ENCODE peak calls at places on chromosome 15, in six cellular contexts. C is heart left ventricle; N is naive thymus-derived CD4-positive, alpha-beta T cell; Z is brain microvascular endothelial cell; W is PC-3; I is PC-9. L is an unnamed sample.

GRCh38 chr15:34815836-34816235 is 20.5 kb upstream of the ACTC1 start:
- DNase-seq in C (no peak), N (no peak), Z (no peak), W (no peak), I (no peak), L (no peak)

GRCh38 chr15:69132935-69133861 is 27.2 kb upstream of the GLCE start:
- DNase-seq in C (no peak), N (no peak), Z (no peak), W (peak; percentile 51), I (peak; percentile 52), L (no peak)

GRCh38 chr15:68704496-68705021 is 116.1 kb downstream of the ANP32A start:
- DNase-seq in C (no peak), N (no peak), Z (no peak), W (no peak), I (peak; percentile 24), L (no peak)

GRCh38 chr15:68412218-68412617 is 19.7 kb downstream of the ITGA11 start:
- DNase-seq in C (no peak), N (no peak), Z (no peak), W (no peak), I (no peak), L (peak; percentile 22)

GRCh38 chr15:82021992-82022391 is 23.8 kb downstream of the MEX3B start:
- DNase-seq in C (no peak), N (no peak), Z (peak; percentile 21), W (no peak), I (no peak), L (no peak)

GRCh38 chr15:92452143-92452542 is 58.5 kb downstream of the ST8SIA2 start:
- DNase-seq in C (no peak), N (no peak), Z (no peak), W (no peak), I (no peak), L (no peak)

GRCh38 chr15:67146214-67146613 is 80.8 kb downstream of the SMAD3 start:
- DNase-seq in C (no peak), N (no peak), Z (peak; percentile 83), W (peak; percentile 61), I (no peak), L (peak; percentile 51)

GRCh38 chr15:39320355-39320754 is 260.5 kb upstream of the THBS1 start:
- DNase-seq in C (no peak), N (no peak), Z (no peak), W (no peak), I (no peak), L (no peak)

GRCh38 chr15:65832549-65833364 is 36.5 kb upstream of the RAB11A start:
- DNase-seq in C (peak; percentile 81), N (peak; percentile 63), Z (peak; percentile 94), W (peak; percentile 97), I (peak; percentile 84), L (peak; percentile 78)

GRCh38 chr15:80170596-80170995 is 17.8 kb downstream of the FAH start:
- DNase-seq in C (no peak), N (no peak), Z (no peak), W (peak; percentile 25), I (no peak), L (no peak)

GRCh38 chr15:42544858-42545629 is 3.5 kb downstream of the LRRC57 start:
- DNase-seq in C (no peak), N (no peak), Z (peak; percentile 1), W (no peak), I (no peak), L (no peak)

GRCh38 chr15:74641151-74641550 is 25.5 kb downstream of the CLK3 start:
- DNase-seq in C (no peak), N (no peak), Z (no peak), W (no peak), I (no peak), L (no peak)

GRCh38 chr15:90595760-90596155 is 66.0 kb downstream of the CRTC3 start:
- DNase-seq in C (no peak), N (no peak), Z (no peak), W (no peak), I (no peak), L (no peak)

GRCh38 chr15:89376441-89376840 is 41.8 kb upstream of the POLG start:
- DNase-seq in C (no peak), N (no peak), Z (no peak), W (no peak), I (no peak), L (no peak)

GRCh38 chr15:59371458-59372351 is 966 bp downstream of the MYO1E start:
- DNase-seq in C (peak; percentile 62), N (no peak), Z (no peak), W (peak; percentile 56), I (peak; percentile 65), L (no peak)

GRCh38 chr15:92503889-92504288 is 110.2 kb downstream of the ST8SIA2 start:
- DNase-seq in C (no peak), N (no peak), Z (no peak), W (no peak), I (no peak), L (no peak)

GRCh38 chr15:78810377-78811123 is 714 bp downstream of the ADAMTS7 start:
- DNase-seq in C (peak; percentile 89), N (no peak), Z (peak; percentile 11), W (peak; percentile 56), I (peak; percentile 39), L (peak; percentile 49)
- H3K4me3 ChIP-seq in C (peak overlapping the region; percentile 85), N (peak overlapping the region; percentile 37), Z (peak overlapping the region; percentile 66), W (peak overlapping the region; percentile 74), I (peak overlapping the region; percentile 45), L (peak overlapping the region; percentile 79)

DNA sequence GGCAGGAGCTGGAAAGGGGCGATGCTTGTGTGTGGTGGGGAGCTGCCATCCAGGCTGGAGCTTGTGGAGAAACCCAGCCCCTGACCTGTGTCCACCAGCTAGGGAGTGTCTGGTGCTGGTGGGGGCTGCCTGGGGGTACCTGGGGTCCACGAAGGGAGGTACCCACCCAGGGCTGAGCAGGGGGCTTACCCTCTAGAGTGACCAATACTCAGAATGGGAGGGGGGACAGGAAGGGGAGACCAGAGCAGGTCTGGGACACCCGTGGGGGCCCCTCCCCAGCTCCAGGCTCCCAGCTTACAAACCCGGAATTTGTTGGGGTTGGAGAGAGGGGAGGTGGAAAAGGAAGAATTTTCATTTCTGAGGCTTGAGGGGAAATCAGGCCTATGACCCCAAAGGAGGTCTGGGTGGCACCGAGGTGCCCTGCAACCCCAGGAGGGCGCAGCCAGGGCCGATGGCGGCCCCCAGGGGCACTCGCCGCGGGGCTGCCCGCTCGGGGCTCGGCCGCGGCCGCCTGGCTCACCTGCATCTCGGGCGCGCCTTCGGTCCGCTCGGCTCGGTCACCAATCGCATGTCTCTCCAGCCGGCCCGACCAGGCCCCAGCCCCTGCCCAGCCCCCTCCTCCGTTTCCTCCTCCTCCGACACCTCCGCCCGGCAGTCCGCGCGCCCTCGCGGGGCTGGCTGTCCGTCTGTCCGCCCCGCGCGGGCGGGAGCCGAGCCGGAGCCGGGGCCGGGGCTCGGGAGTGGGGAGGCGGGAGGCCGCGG is 741 bp downstream of the LINGO1 start:
- DNase-seq in C (no peak), N (no peak), Z (no peak), W (no peak), I (no peak), L (no peak)
- H3K4me3 ChIP-seq in C (peak overlapping the region; percentile 66), N (no peak overlapping the region), Z (no peak overlapping the region), W (no peak overlapping the region), I (no peak overlapping the region), L (no peak overlapping the region)

GRCh38 chr15:85742186-85742751 is 52.5 kb downstream of the KLHL25 start:
- DNase-seq in C (no peak), N (no peak), Z (no peak), W (no peak), I (no peak), L (no peak)
- H3K4me3 ChIP-seq in C (no peak overlapping the region), N (no peak overlapping the region), Z (no peak overlapping the region), W (no peak overlapping the region), I (no peak overlapping the region), L (no peak overlapping the region)

GRCh38 chr15:33126559-33127290 is 67.8 kb downstream of the FMN1 start:
- DNase-seq in C (peak; percentile 70), N (peak; percentile 55), Z (peak; percentile 86), W (peak; percentile 98), I (peak; percentile 70), L (peak; percentile 68)
- H3K4me3 ChIP-seq in C (peak overlapping the region; percentile 24), N (no peak overlapping the region), Z (peak overlapping the region; percentile 0), W (no peak overlapping the region), I (no peak overlapping the region), L (no peak overlapping the region)

DNA sequence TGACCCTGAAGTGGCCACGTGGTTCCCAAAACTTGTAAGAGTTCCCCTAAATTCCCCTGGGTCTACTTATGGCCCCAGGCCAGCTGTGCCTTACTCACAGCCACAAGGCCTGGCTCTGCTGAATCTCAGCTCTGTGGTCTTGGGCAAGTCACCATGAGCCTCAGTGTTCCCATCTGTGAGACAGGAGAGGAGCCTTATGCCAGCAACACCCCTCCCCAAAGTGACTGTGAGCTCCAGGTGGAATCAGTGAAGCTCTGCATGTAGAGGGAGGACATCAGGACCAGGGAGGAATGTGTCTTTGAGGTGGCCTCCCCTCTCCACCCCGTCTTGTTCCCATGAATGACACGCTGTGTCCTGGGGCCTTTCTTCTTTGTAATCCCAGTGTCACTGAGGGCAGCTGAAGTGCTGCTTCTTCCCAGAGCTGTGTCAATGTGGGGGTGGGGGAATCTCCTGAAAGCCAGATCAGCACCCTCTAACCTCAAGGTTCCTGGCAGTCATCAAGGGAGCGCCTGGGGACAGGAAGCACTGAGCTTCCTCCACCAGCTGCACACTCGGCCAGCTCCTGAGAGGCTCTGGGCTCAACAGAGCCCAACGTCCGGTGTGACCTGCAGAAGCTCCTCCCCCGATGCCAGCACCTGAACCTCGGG is 258.9 kb downstream of the UACA start:
- DNase-seq in C (peak; percentile 83), N (no peak), Z (peak; percentile 56), W (peak; percentile 65), I (peak; percentile 72), L (peak; percentile 63)
- H3K4me3 ChIP-seq in C (no peak overlapping the region), N (no peak overlapping the region), Z (no peak overlapping the region), W (no peak overlapping the region), I (no peak overlapping the region), L (no peak overlapping the region)

GRCh38 chr15:100881573-100882336 is 2.1 kb downstream of the ALDH1A3 start:
- DNase-seq in C (no peak), N (no peak), Z (no peak), W (peak; percentile 12), I (no peak), L (no peak)

GRCh38 chr15:100879461-100880138 is at the start of gene ALDH1A3:
- DNase-seq in C (no peak), N (no peak), Z (no peak), W (peak; percentile 93), I (peak; percentile 90), L (no peak)

GRCh38 chr15:100880897-100881242 is 1.2 kb downstream of the ALDH1A3 start:
- DNase-seq in C (no peak), N (no peak), Z (no peak), W (no peak), I (no peak), L (no peak)

GRCh38 chr15:100879046-100879445 is 585 bp upstream of the ALDH1A3 start:
- DNase-seq in C (no peak), N (no peak), Z (no peak), W (no peak), I (no peak), L (no peak)

DNA sequence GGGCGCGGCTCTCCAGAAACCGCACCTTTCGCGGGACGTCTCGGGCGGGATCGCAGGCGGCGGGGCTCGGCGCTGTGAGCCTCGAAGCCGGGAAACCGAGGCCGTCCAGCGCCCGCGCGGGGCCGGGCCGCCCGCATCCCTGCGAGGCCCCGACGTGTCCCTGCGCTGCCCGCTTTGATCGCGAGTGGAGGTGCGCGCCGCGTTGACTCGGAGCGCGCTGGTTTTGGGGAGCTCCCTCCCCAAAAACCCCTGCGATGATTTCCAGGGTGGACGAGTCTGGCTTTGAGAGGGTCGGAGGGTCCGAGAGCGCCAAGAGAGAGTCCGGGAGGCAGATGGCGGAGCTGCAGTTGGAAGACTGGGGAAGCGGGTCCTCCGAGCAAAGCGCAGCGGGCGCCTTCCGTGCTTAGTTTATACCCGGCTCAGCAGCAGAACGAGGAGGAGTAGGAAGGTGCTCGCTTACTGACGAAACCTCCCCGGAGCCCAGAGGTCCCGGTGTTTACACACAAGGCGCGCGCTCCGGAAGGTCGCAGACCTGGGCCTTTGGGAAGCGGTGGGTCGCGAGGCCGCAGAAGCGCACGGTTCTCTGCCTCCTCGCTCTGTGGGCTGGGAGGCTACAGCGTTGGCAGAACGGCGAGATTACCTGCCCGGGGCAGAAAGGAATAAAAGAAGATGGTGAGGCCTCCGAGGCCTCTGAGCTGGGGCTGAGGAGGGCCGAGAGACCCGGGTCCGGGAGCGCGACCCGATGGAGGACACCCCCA is 687 bp downstream of the ALDH1A3 start:
- DNase-seq in C (no peak), N (no peak), Z (no peak), W (no peak), I (no peak), L (peak; percentile 29)
- H3K4me3 ChIP-seq in C (peak overlapping the region; percentile 58), N (no peak overlapping the region), Z (peak overlapping the region; percentile 44), W (peak overlapping the region; percentile 78), I (peak overlapping the region; percentile 94), L (peak overlapping the region; percentile 40)

L was measured in SJSA1.